ENCODE peak calls at places on chromosomes 13 and 19, in four cellular contexts. A, M, N and U are unnamed samples.
A peak's percentile ranks its signal among the peaks of the same experiment; 100 is the strongest.

GRCh38 chr13:98576963-98577822 is at the start of gene STK24:
- DNase-seq in A (peak; percentile 34), M (peak; percentile 75), N (peak; percentile 97), U (no peak)

GRCh38 chr13:18978447-18978846 is 203.2 kb downstream of the TUBA3C start:
- DNase-seq in A (no peak), M (no peak), N (no peak), U (no peak)

GRCh38 chr19:35882074-35882832 is 13.9 kb downstream of the APLP1 start:
- DNase-seq in A (peak; percentile 64), M (no peak), N (peak; percentile 79), U (no peak)

GRCh38 chr19:33883869-33884519 is 87.3 kb downstream of the KCTD15 start:
- DNase-seq in A (no peak), M (peak; percentile 59), N (peak; percentile 80), U (peak; percentile 61)

GRCh38 chr19:48806818-48807589 is 3.8 kb downstream of the BCAT2 start:
- DNase-seq in A (peak; percentile 88), M (peak; percentile 55), N (peak; percentile 19), U (no peak)

GRCh38 chr13:113596321-113597200 is 12.0 kb downstream of the TFDP1 start:
- DNase-seq in A (no peak), M (no peak), N (no peak), U (no peak)

GRCh38 chr19:15576526-15577156 is 38.4 kb upstream of the CYP4F8 start:
- DNase-seq in A (no peak), M (no peak), N (no peak), U (no peak)

GRCh38 chr19:50478901-50479715 is 2.5 kb upstream of the GARIN5A start:
- DNase-seq in A (peak; percentile 81), M (peak; percentile 82), N (no peak), U (peak; percentile 40)

GRCh38 chr13:47408546-47409319 is 511.9 kb upstream of the HTR2A start:
- DNase-seq in A (no peak), M (no peak), N (no peak), U (no peak)

DNA sequence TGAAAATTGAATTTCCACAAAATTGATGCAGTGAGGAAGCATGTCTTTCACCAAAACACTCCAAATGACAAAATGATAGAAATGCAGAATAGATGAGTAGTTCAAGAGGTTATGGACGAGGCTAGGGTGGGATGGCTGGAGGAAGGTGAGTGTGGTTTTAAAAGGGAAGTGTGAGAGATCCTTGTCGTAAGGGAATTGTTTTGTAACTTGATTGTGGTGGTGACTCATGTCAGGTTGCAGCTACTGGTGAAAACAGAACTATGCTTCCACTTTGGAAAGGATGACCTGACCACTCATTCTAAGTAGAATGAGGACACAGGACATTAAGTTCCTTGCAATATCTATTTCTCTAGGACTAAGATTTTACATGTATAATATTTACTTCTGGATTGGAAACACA is 345.7 kb downstream of the MTUS2 start:
- DNase-seq in A (no peak), M (no peak), N (no peak), U (no peak)
- TF ChIP-seq YY1 in A (no peak), M (no peak), N (no peak), U (no peak)

GRCh38 chr13:55652657-55653056 is 1488.1 kb upstream of the PRR20A start:
- DNase-seq in A (no peak), M (no peak), N (no peak), U (no peak)
- TF ChIP-seq YY1 in A (no peak), M (no peak), N (no peak), U (no peak)

GRCh38 chr19:7522072-7522922 is at the start of gene MCOLN1:
- DNase-seq in A (peak; percentile 91), M (peak; percentile 99), N (peak; percentile 100), U (peak; percentile 95)
- TF ChIP-seq YY1 in A (peak; percentile 85), M (peak; percentile 59), N (peak; percentile 58), U (no peak)

DNA sequence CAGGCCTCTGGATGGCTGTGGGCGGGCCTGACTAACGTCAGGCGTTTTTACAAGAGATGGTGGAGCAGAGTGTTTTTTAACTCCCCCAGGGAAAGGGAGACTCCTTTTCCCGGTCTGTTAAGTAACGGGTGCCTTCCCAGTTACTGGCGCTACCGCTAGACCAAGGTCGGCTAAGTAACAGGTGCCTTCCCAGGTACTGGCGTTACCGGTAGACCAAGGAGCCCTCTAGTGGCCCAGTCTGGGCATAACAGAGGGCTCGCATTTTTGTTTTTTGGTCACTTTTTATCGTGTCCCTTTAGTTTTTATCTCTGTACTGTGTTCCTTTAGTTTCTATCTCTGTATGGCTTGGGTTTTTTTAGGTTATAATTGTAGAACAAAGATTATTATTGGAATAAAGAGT is 10.0 kb downstream of the ZNF383 start:
- DNase-seq in A (no peak), M (peak; percentile 78), N (peak; percentile 31), U (no peak)
- TF ChIP-seq YY1 in A (no peak), M (no peak), N (no peak), U (no peak)

GRCh38 chr13:108834193-108834592 is 204.8 kb downstream of the MYO16 start:
- DNase-seq in A (no peak), M (no peak), N (no peak), U (peak; percentile 16)
- TF ChIP-seq YY1 in A (no peak), M (no peak), N (no peak), U (no peak)

DNA sequence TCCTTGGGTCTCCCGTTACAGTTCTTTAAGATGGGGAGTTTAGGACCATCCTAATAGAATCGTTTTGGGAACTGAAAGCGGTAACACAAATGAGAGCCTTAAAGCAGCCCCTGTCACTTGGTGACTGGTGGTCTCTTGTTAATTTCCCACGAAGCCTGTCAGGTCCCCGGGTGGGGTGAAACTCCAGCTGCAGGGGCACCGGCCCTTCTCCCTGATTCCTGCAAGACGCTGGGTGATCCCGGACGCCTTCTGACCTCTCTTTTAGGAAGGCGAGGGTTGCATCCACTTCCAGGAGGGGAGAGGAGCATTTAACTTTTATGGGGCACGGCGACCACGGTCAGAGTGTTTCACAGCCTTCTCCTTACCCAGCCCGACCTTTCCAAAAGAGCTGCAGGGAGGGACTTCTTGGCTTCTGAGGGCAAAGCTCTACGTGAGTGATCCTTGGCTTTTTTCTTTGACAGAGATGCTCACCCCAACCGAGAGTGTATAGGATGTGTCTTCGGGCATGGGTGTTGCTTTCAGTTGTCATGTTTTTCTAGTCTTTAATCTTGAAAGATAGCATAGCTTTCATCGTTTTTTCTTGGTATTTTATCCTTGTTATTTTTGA is 688 bp downstream of the ZNF225 start:
- DNase-seq in A (no peak), M (no peak), N (peak; percentile 30), U (no peak)
- TF ChIP-seq YY1 in A (no peak), M (no peak), N (no peak), U (no peak)